ENCODE peak calls at places on chromosomes 13 and 19, in five cellular contexts. J, W, C, O and S are unnamed samples.
A peak's percentile ranks its signal among the peaks of the same experiment; 100 is the strongest.

GRCh38 chr13:100630564-100630963 is 42.0 kb upstream of the GGACT start:
- DNase-seq in J (no peak), W (no peak), C (no peak), O (no peak), S (no peak)

GRCh38 chr13:51590966-51591627 is 6.8 kb downstream of the WDFY2 start:
- DNase-seq in J (no peak), W (no peak), C (no peak), O (no peak), S (no peak)

GRCh38 chr19:57583104-57583520 is 833 bp upstream of the ZIK1 start:
- DNase-seq in J (no peak), W (no peak), C (no peak), O (no peak), S (no peak)

GRCh38 chr13:79631260-79631659 is 150.3 kb downstream of the NDFIP2 start:
- DNase-seq in J (no peak), W (no peak), C (no peak), O (no peak), S (no peak)

GRCh38 chr19:29364999-29365398 is 152.0 kb upstream of the UQCRFS1 start:
- DNase-seq in J (no peak), W (no peak), C (no peak), O (no peak), S (no peak)

GRCh38 chr13:34103854-34104253 is 285.9 kb downstream of the RFC3 start:
- DNase-seq in J (no peak), W (no peak), C (no peak), O (no peak), S (no peak)

GRCh38 chr13:49216334-49216733 is 3.8 kb upstream of the MLNR start:
- DNase-seq in J (no peak), W (no peak), C (no peak), O (no peak), S (no peak)

GRCh38 chr19:53536223-53536543 is 1.8 kb upstream of the ZNF331 start:
- DNase-seq in J (no peak), W (no peak), C (no peak), O (no peak), S (no peak)

GRCh38 chr13:23953860-23954512 is 56.7 kb upstream of the C1QTNF9B start:
- DNase-seq in J (no peak), W (no peak), C (no peak), O (no peak), S (no peak)

GRCh38 chr13:50635504-50635903 is 208.0 kb downstream of the DLEU7 start:
- DNase-seq in J (no peak), W (no peak), C (no peak), O (no peak), S (peak; percentile 28)

GRCh38 chr19:41218615-41219507 is at the start of gene AXL:
- DNase-seq in J (peak; percentile 12), W (peak; percentile 28), C (no peak), O (no peak), S (no peak)

GRCh38 chr19:14553939-14554243 is 18.0 kb downstream of the NDUFB7 start:
- DNase-seq in J (no peak), W (no peak), C (no peak), O (no peak), S (no peak)

GRCh38 chr13:43304449-43304848 is 281.1 kb downstream of the DNAJC15 start:
- DNase-seq in J (no peak), W (no peak), C (no peak), O (no peak), S (no peak)

GRCh38 chr13:43304945-43305344 is 281.6 kb downstream of the DNAJC15 start:
- DNase-seq in J (no peak), W (no peak), C (no peak), O (no peak), S (no peak)

GRCh38 chr13:43305416-43305815 is 282.0 kb downstream of the DNAJC15 start:
- DNase-seq in J (no peak), W (no peak), C (no peak), O (no peak), S (no peak)

GRCh38 chr13:43301341-43301969 is 278.1 kb downstream of the DNAJC15 start:
- DNase-seq in J (no peak), W (no peak), C (no peak), O (no peak), S (no peak)

DNA sequence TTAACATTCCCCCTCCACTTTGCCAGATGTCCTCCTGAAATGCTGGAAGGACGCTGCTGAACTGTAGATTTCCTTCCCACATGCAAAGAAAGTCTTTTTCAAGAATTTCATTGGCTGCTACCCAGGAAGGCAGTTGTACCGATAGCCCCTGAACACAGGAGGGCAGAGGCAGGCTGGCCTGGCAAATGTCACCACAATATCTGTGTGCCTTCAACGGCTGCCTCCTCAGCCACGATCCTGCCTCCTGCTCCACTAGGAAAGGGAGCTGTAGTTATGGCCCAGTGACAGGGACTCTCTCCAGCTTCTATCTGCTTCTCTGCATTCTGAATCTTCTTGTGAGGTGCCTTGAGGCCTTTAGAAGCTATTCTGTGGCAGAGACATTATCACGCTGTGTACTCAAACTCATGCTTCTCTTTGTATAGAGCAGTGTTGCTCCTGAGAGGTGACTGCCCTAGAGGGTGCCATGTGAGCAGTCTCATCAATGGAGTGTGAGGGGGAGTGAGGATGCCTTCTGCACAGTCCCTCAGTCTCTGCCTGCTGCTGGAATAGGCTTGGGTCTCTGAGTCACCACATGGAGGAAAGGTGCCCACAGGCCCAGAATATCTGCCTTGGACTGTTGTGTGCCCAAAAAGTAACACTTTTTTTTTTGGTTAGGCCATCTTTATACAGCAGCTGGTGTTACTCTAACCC is 279.8 kb downstream of the DNAJC15 start:
- DNase-seq in J (peak; percentile 64), W (peak; percentile 64), C (no peak), O (peak; percentile 25), S (peak; percentile 31)
- TF ChIP-seq CTCF in J (peak; percentile 67), W (peak; percentile 16), C (no peak), O (no peak), S (peak; percentile 34)

DNA sequence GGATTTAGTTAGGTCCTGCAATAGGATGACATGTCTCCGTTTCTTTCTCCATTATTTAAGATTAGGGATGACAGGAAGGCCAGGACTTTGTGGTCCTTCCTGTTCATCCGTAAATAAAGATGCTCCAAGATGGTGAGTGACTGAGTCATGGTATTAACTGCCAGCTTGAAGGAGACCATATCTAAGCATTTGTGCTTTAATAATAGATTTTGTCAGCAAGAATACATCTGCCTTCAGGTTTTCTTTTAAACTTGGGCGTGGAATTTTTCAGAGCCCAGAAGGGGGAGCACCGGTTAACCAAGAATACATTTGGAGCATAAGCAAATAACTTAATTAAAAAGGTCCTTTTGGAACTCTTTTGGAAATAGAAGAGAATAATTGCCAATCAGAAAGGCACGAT is 68.2 kb downstream of the ARHGAP35 start:
- DNase-seq in J (no peak), W (no peak), C (no peak), O (no peak), S (no peak)
- TF ChIP-seq CTCF in J (peak; percentile 20), W (no peak), C (no peak), O (no peak), S (no peak)

DNA sequence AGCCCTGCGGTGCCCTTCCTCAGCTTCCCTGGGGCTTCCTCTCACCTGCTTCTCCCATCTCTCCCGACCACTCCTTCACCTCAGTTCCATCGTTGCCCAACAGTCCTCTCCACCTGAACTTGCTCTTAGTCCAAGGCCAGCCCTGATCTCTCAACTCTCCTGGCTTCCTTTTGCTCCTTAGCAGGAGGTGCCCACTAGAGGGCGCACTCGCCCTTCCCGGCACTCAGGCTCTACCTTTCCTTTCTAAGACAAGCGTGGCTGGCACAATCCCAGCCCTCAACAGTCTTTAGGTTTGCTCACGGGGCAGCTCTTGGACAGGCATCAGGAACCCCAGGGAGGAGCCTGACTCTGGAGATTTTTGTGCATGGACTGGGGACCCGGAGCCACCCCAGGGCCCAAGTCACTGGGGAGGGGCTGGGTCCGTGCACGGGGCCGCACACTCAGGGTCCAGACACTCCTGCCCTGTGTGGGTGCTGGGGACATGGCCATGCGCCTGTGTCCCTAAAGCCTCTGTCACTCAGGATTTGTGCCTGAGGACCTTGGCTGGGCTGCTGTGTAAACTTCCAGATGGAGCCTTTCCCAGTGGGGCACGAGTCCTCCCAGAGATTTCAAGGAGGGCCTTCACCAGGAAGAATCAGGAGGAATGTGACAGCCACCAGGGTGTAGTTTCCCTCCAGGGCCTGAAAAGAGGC is 12.1 kb upstream of the CEACAM8 start:
- DNase-seq in J (peak; percentile 48), W (peak; percentile 83), C (peak; percentile 13), O (peak; percentile 78), S (peak; percentile 85)
- TF ChIP-seq CTCF in J (peak; percentile 62), W (peak; percentile 84), C (peak; percentile 50), O (peak; percentile 87), S (peak; percentile 82)

DNA sequence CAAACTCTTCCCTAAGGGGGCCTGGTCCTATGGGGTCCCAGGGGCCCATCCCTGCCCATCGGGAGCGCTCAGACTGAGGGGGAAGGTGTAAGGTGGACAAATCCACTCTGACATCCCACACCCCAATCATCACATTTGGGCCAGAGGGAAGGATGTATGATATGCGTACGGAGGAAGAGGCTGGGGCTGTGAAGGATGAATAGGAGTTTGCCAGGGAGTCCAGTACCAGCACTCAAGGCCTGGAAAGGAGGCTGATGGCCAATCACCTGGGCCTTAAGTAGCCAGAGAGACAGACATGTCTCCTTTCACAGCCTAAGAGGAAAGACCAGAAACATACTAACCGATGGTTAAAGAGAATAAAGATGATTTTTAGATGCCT is 14.9 kb downstream of the TJP3 start:
- DNase-seq in J (no peak), W (no peak), C (no peak), O (no peak), S (no peak)
- TF ChIP-seq CTCF in J (no peak), W (no peak), C (no peak), O (no peak), S (no peak)

GRCh38 chr13:91946498-91947070 is 548.2 kb downstream of the GPC5 start:
- DNase-seq in J (no peak), W (no peak), C (no peak), O (no peak), S (peak; percentile 31)
- TF ChIP-seq CTCF in J (peak; percentile 71), W (peak; percentile 25), C (no peak), O (no peak), S (peak; percentile 19)

GRCh38 chr19:12773571-12773970 is 1.8 kb downstream of the HOOK2 start:
- DNase-seq in J (no peak), W (no peak), C (no peak), O (no peak), S (no peak)
- TF ChIP-seq CTCF in J (no peak), W (no peak), C (no peak), O (no peak), S (peak; percentile 23)

DNA sequence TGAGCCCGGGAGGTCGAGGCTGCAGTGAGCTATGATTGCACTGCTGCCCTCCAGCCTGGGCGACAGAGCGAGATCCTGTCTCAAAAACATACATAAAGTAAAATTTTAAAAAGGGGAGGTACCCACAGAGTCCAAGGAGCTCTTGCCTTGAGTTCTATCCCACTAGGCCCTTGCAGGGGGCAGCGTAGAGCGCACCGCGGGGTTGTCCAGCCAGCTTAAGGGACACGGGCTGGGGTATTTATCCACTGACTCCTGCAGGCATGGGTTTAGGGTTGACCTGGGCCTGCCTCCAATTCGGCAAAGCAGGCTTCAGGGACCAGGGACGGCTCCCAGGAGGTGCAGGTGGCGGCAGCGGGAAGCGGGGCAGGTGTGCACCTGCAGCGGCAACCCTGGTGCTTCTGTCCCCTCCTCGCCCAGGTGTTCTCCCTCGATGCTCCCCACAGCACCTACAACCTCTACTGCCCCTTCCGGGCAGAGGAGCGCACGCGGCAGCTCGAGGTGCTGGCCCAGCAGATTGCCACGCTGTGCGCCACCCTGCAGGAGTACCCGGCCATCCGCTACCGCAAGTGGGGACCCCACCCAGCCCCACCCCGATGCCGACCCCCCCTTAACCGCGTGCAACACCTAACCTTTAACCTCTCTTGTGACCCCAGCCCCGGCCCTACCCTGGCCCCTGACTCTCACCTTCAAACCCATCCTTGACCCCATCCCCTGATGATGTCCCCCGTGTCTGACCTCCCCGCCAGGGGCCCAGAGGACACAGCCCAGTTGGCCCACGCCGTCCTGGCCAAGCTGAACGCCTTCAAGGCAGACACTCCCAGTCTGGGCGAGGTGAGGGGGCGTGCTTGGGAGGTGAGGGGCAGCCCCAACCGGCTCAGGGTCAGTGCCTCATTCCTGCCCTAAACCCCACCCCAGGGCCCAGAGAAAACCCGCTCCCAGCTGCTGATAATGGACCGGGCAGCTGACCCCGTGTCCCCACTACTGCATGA is 4.7 kb downstream of the STXBP2 start:
- DNase-seq in J (no peak), W (no peak), C (no peak), O (no peak), S (no peak)
- TF ChIP-seq CTCF in J (no peak), W (peak; percentile 15), C (no peak), O (no peak), S (no peak)